ENCODE peak calls at places on chromosomes 1 and 21, in seven cellular contexts. W is neural progenitor cell; Z is left cardiac atrium; P is effector memory CD4-positive, alpha-beta T cell; Q is HuH-7; V is stomach; D is CD8-positive, alpha-beta memory T cell. A is an unnamed sample.

GRCh38 chr1:202316186-202316585 is 25.6 kb downstream of the UBE2T start:
- DNase-seq in Q (no peak), W (no peak), V (no peak), D (no peak), Z (no peak), P (no peak), A (no peak)

GRCh38 chr21:33871171-33871570 is 44.4 kb downstream of the ATP5PO start:
- DNase-seq in W (no peak), D (no peak), Z (no peak), P (no peak), Q (no peak), V (no peak), A (no peak)

GRCh38 chr1:64531057-64531456 is 61.1 kb downstream of the CACHD1 start:
- DNase-seq in D (no peak), W (no peak), V (no peak), Z (no peak), P (no peak), Q (no peak), A (no peak)

GRCh38 chr1:22133928-22134324 is 9.0 kb downstream of the WNT4 start:
- DNase-seq in Q (no peak), Z (no peak), W (peak), P (no peak), V (no peak), D (no peak), A (no peak)

GRCh38 chr1:245431706-245432105 is 276.9 kb downstream of the KIF26B start:
- DNase-seq in Q (no peak), P (no peak), Z (no peak), D (no peak), V (no peak), W (no peak), A (no peak)

GRCh38 chr1:210213335-210213734 is 19.3 kb upstream of the SERTAD4 start:
- DNase-seq in D (no peak), W (no peak), P (no peak), Z (no peak), Q (no peak), V (no peak), A (no peak)

GRCh38 chr1:24101796-24102580 is 9.9 kb downstream of the MYOM3 start:
- DNase-seq in W (no peak), P (no peak), Z (no peak), V (no peak), Q (no peak), D (no peak), A (no peak)

GRCh38 chr1:10771789-10772188 is 24.7 kb downstream of the CASZ1 start:
- DNase-seq in V (no peak), Z (no peak), D (no peak), P (no peak), Q (no peak), W (no peak), A (peak)

GRCh38 chr1:200670215-200671118 is 760 bp upstream of the DDX59 start:
- DNase-seq in Z (no peak), D (no peak), W (peak), Q (peak), V (peak), P (peak), A (no peak)

A was measured in Right ventricle myocardium superior.